ENCODE peak calls at places on chromosomes 7 and 10, in four cellular contexts. One of them, this sample, is unnamed.

GRCh38 chr10:107577226-107577625 is 412.7 kb upstream of the SORCS1 start:
- DNase-seq in uterus: no peak
- DNase-seq in adipocyte: no peak
- DNase-seq in H9: no peak
- DNase-seq in this sample: no peak

GRCh38 chr7:120813546-120813945 is 44.4 kb downstream of the TSPAN12 start:
- DNase-seq in uterus: no peak
- DNase-seq in adipocyte: no peak
- DNase-seq in H9: no peak
- DNase-seq in this sample: no peak

GRCh38 chr10:84265378-84265777 is 20.5 kb downstream of the RGR start:
- DNase-seq in uterus: no peak
- DNase-seq in adipocyte: no peak
- DNase-seq in H9: no peak
- DNase-seq in this sample: no peak

GRCh38 chr10:111107846-111108245 is 31.0 kb downstream of the ADRA2A start:
- DNase-seq in adipocyte: no peak
- DNase-seq in uterus: no peak
- DNase-seq in H9: no peak
- DNase-seq in this sample: no peak

GRCh38 chr7:122736183-122736582 is 33.5 kb upstream of the RNF148 start:
- DNase-seq in H9: no peak
- DNase-seq in adipocyte: no peak
- DNase-seq in uterus: no peak
- DNase-seq in this sample: no peak

GRCh38 chr10:60282771-60283353 is 106.8 kb downstream of the ANK3 start:
- DNase-seq in H9: no peak
- DNase-seq in uterus: no peak
- DNase-seq in adipocyte: peak; percentile 63
- DNase-seq in this sample: no peak

GRCh38 chr7:26910221-26910620 is 45.8 kb upstream of the SKAP2 start:
- DNase-seq in uterus: no peak
- DNase-seq in adipocyte: peak; percentile 4
- DNase-seq in H9: peak; percentile 51
- DNase-seq in this sample: no peak

GRCh38 chr7:42096681-42097637 is 140.1 kb downstream of the GLI3 start:
- DNase-seq in H9: no peak
- DNase-seq in uterus: peak; percentile 60
- DNase-seq in adipocyte: no peak
- DNase-seq in this sample: peak; percentile 51

GRCh38 chr10:125531470-125531869 is 151.5 kb downstream of the TEX36 start:
- DNase-seq in H9: no peak
- DNase-seq in adipocyte: no peak
- DNase-seq in uterus: no peak
- DNase-seq in this sample: no peak

GRCh38 chr10:124728830-124729661 is 15.1 kb downstream of the FAM53B start:
- DNase-seq in uterus: no peak
- DNase-seq in adipocyte: no peak
- DNase-seq in H9: no peak
- DNase-seq in this sample: no peak

GRCh38 chr10:71068811-71069411 is 143.5 kb upstream of the UNC5B start:
- DNase-seq in adipocyte: no peak
- DNase-seq in H9: no peak
- DNase-seq in uterus: no peak
- DNase-seq in this sample: peak; percentile 67

GRCh38 chr7:90298145-90299038 is 22.7 kb downstream of the FAM237B start:
- DNase-seq in uterus: no peak
- DNase-seq in H9: no peak
- DNase-seq in adipocyte: peak; percentile 83
- DNase-seq in this sample: no peak

GRCh38 chr7:154598405-154598804 is 404.5 kb downstream of the PAXIP1 start:
- DNase-seq in uterus: no peak
- DNase-seq in adipocyte: no peak
- DNase-seq in H9: no peak
- DNase-seq in this sample: no peak

GRCh38 chr7:26052721-26053120 is 99.3 kb upstream of the NFE2L3 start:
- DNase-seq in uterus: no peak
- DNase-seq in H9: no peak
- DNase-seq in adipocyte: no peak
- DNase-seq in this sample: no peak

GRCh38 chr7:127251048-127251451 is 1.7 kb downstream of the GRM8 start:
- DNase-seq in uterus: no peak
- DNase-seq in adipocyte: no peak
- DNase-seq in H9: no peak
- DNase-seq in this sample: no peak

GRCh38 chr10:119669975-119670640 is 18.9 kb downstream of the BAG3 start:
- DNase-seq in H9: no peak
- DNase-seq in uterus: no peak
- DNase-seq in adipocyte: no peak
- DNase-seq in this sample: peak; percentile 78

GRCh38 chr10:119673271-119673670 is 22.1 kb downstream of the BAG3 start:
- DNase-seq in H9: no peak
- DNase-seq in adipocyte: no peak
- DNase-seq in uterus: no peak
- DNase-seq in this sample: no peak

GRCh38 chr10:119671381-119671780 is 20.2 kb downstream of the BAG3 start:
- DNase-seq in adipocyte: no peak
- DNase-seq in H9: no peak
- DNase-seq in uterus: no peak
- DNase-seq in this sample: no peak

GRCh38 chr10:119670717-119671116 is 19.5 kb downstream of the BAG3 start:
- DNase-seq in H9: no peak
- DNase-seq in adipocyte: peak; percentile 41
- DNase-seq in uterus: no peak
- DNase-seq in this sample: peak; percentile 79

GRCh38 chr10:119672291-119672690 is 21.1 kb downstream of the BAG3 start:
- DNase-seq in uterus: no peak
- DNase-seq in H9: no peak
- DNase-seq in adipocyte: no peak
- DNase-seq in this sample: no peak
- H3K4me1 ChIP-seq in uterus: no peaks in the 10 kb centered on the region
- H3K4me1 ChIP-seq in H9: peaks cover 4% of the 10 kb centered on the region
- H3K4me1 ChIP-seq in adipocyte: peaks cover 23% of the 10 kb centered on the region
- H3K4me1 ChIP-seq in this sample: peaks cover 71% of the 10 kb centered on the region

DNA sequence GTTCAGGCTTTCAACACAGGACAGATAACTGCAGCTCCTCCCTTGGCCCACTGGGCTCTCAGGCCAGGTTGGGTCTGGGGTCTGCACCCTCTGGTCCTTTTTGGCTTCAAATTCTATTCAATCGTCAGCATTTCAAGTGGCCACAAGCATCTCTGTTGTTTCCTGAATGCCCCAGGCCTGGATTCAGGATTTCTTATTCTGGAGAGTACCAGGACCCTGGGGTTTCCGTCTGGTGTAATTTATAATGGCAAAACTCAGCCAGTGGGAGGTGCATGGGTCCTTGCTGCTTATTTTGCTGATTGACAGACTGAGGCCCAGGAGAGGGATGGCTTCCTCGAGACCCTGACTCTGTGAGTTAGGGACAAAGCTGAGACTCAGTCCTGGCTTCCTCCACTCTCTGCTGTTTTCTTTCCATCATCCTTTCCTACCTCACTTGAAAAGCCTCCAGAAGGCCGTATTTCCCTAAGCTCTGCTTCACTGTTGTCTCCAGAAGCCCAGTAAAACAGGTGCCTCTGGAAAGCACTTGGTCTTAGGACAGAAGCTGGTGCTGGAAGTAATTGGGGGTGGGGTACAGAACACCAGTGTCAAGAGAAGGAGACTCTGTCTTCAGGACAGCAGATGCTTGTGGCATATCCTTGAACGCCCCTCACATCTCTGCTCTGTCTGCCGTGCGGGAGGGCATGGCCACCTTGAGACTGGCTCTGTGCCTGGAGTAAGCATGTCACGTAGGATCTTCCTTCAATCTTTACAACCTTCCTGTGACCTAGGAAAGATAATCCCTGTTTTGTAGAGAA is 39.5 kb upstream of the SH2D4B start:
- DNase-seq in adipocyte: no peak
- DNase-seq in uterus: no peak
- DNase-seq in H9: no peak
- DNase-seq in this sample: no peak
- H3K4me1 ChIP-seq in adipocyte: peaks cover 97% of the 10 kb centered on the region
- H3K4me1 ChIP-seq in uterus: peaks cover 16% of the 10 kb centered on the region
- H3K4me1 ChIP-seq in H9: no peaks in the 10 kb centered on the region
- H3K4me1 ChIP-seq in this sample: peaks cover 82% of the 10 kb centered on the region

GRCh38 chr7:152430857-152431256 is 4.9 kb downstream of the KMT2C start:
- DNase-seq in adipocyte: no peak
- DNase-seq in uterus: no peak
- DNase-seq in H9: no peak
- DNase-seq in this sample: no peak
- H3K4me1 ChIP-seq in adipocyte: peaks cover 34% of the 10 kb centered on the region
- H3K4me1 ChIP-seq in uterus: peaks cover 6% of the 10 kb centered on the region
- H3K4me1 ChIP-seq in H9: no peaks in the 10 kb centered on the region
- H3K4me1 ChIP-seq in this sample: peaks cover 78% of the 10 kb centered on the region

DNA sequence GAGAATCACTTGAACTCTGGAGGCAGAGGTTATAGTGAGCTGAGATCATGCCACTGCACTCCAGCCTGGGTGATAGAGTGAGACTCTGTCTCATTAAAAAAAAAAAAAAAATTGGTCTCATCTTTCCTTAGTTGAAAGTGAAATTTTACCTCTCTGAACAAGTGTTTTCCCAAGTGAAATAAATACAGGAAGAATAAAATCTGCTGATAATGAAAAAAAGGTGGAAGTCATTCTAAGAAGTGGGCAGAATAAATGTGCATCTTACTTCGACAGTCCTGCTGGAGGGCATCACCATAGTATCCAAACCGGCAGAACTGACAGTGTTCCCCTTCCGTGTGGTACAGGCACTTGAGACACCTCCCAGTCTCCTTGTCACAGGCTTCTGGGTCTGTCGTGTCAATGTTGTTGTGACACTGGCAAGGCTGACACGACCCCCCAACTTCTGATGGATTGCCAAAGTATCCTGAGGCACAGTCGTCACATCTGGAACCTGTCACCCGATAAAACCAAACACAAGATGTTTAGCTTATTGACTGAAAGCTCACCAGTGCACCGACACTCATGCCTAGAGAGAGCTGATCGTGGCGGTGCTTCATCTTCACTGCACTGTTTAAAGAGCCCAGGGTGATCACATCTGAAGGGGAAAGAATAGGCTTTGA is 49.6 kb downstream of the LAMB1 start:
- DNase-seq in adipocyte: no peak
- DNase-seq in uterus: no peak
- DNase-seq in H9: no peak
- DNase-seq in this sample: no peak
- H3K4me1 ChIP-seq in adipocyte: peaks cover 66% of the 10 kb centered on the region
- H3K4me1 ChIP-seq in uterus: peaks cover 4% of the 10 kb centered on the region
- H3K4me1 ChIP-seq in H9: peaks cover 18% of the 10 kb centered on the region
- H3K4me1 ChIP-seq in this sample: peaks cover 3% of the 10 kb centered on the region

DNA sequence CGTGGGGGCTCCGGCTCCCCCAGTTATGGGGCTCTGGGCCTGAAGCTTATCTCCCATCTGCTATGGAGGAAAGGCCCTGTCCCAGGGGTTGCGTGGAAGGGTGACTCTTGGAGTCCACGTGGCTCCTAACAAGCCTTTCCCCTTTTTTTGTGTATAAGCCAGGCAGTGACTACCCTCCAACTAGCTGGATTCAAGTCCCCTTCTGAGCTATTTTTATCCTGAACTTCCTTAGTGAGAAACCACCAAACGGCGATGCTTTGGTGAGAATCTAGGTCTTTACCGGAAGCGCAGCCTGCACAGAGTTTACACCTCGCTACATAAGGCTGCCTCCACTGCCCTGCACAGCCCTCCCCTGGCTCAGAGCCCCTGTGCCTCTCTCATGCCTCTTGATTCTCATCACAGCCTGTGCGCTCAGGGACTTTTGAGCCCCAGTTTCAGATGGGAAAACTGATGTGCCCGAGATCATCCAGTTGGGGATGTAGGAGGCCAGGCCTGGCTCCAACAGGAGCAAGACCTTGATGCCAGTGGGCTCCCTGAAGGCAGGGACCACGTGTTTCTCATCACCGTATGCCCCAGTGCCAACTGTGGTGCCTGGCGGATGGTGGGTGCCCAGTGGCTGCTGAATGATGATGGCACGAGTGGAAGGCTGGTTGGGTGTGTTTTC is 102.3 kb upstream of the PPIF start:
- DNase-seq in H9: no peak
- DNase-seq in adipocyte: no peak
- DNase-seq in uterus: no peak
- DNase-seq in this sample: no peak
- H3K4me1 ChIP-seq in H9: peaks cover 10% of the 10 kb centered on the region
- H3K4me1 ChIP-seq in adipocyte: peaks cover 53% of the 10 kb centered on the region
- H3K4me1 ChIP-seq in uterus: peaks cover 7% of the 10 kb centered on the region
- H3K4me1 ChIP-seq in this sample: peaks cover 74% of the 10 kb centered on the region